ENCODE peak calls at places on chromosomes 2 and 18, in four cellular contexts. One of them, this sample, is unnamed.
A peak's percentile ranks its signal among the peaks of the same experiment; 100 is the strongest.

GRCh38 chr2:196851068-196851467 is 41.9 kb upstream of the C2orf66 start:
- DNase-seq in transverse colon: no peak
- DNase-seq in cardiac muscle cell: no peak
- DNase-seq in thoracic aorta: no peak
- DNase-seq in this sample: no peak

GRCh38 chr2:17690776-17691175 is 62.8 kb downstream of the SMC6 start:
- DNase-seq in transverse colon: no peak
- DNase-seq in thoracic aorta: no peak
- DNase-seq in cardiac muscle cell: no peak
- DNase-seq in this sample: no peak

GRCh38 chr2:189213226-189213625 is 33.7 kb upstream of the COL5A2 start:
- DNase-seq in cardiac muscle cell: no peak
- DNase-seq in thoracic aorta: no peak
- DNase-seq in transverse colon: no peak
- DNase-seq in this sample: no peak

GRCh38 chr18:3450358-3451107 is 561 bp downstream of the TGIF1 start:
- DNase-seq in cardiac muscle cell: peak; percentile 69
- DNase-seq in transverse colon: peak; percentile 74
- DNase-seq in thoracic aorta: no peak
- DNase-seq in this sample: no peak

GRCh38 chr2:42754021-42754775 is 9.7 kb downstream of the OXER1 start:
- DNase-seq in thoracic aorta: no peak
- DNase-seq in transverse colon: no peak
- DNase-seq in cardiac muscle cell: no peak
- DNase-seq in this sample: no peak

GRCh38 chr2:88831071-88831791 is 139.8 kb downstream of the RPIA start:
- DNase-seq in transverse colon: no peak
- DNase-seq in thoracic aorta: no peak
- DNase-seq in cardiac muscle cell: no peak
- DNase-seq in this sample: no peak

GRCh38 chr18:28855524-28855923 is 678.6 kb upstream of the CDH2 start:
- DNase-seq in transverse colon: no peak
- DNase-seq in thoracic aorta: no peak
- DNase-seq in cardiac muscle cell: no peak
- DNase-seq in this sample: no peak

GRCh38 chr18:49691177-49691608 is 122.1 kb downstream of the ACAA2 start:
- DNase-seq in cardiac muscle cell: no peak
- DNase-seq in transverse colon: no peak
- DNase-seq in thoracic aorta: peak; percentile 19
- DNase-seq in this sample: peak; percentile 78

GRCh38 chr18:76801567-76802505 is 20.5 kb upstream of the ZNF236 start:
- DNase-seq in transverse colon: peak; percentile 54
- DNase-seq in cardiac muscle cell: peak; percentile 65
- DNase-seq in thoracic aorta: no peak
- DNase-seq in this sample: no peak

GRCh38 chr2:203002054-203002821 is 12.4 kb upstream of the NBEAL1 start:
- DNase-seq in transverse colon: no peak
- DNase-seq in thoracic aorta: no peak
- DNase-seq in cardiac muscle cell: no peak
- DNase-seq in this sample: peak; percentile 81

GRCh38 chr18:40382191-40382590 is 1572.8 kb upstream of the PIK3C3 start:
- DNase-seq in transverse colon: no peak
- DNase-seq in cardiac muscle cell: no peak
- DNase-seq in thoracic aorta: no peak
- DNase-seq in this sample: no peak

GRCh38 chr2:39734451-39734850 is 44.6 kb downstream of the THUMPD2 start:
- DNase-seq in thoracic aorta: no peak
- DNase-seq in transverse colon: no peak
- DNase-seq in cardiac muscle cell: no peak
- DNase-seq in this sample: no peak

GRCh38 chr2:127228102-127228501 is 8.0 kb upstream of the CYP27C1 start:
- DNase-seq in thoracic aorta: no peak
- DNase-seq in transverse colon: no peak
- DNase-seq in cardiac muscle cell: no peak
- DNase-seq in this sample: no peak

GRCh38 chr18:48831113-48831759 is 119.5 kb downstream of the SMAD7 start:
- DNase-seq in cardiac muscle cell: no peak
- DNase-seq in thoracic aorta: no peak
- DNase-seq in transverse colon: no peak
- DNase-seq in this sample: no peak

GRCh38 chr2:222655406-222655747 is 515 bp downstream of the FARSB start:
- DNase-seq in transverse colon: peak; percentile 46
- DNase-seq in thoracic aorta: no peak
- DNase-seq in cardiac muscle cell: peak; percentile 48
- DNase-seq in this sample: no peak

GRCh38 chr2:46294185-46294836 is 2.9 kb upstream of the EPAS1 start:
- DNase-seq in transverse colon: peak; percentile 47
- DNase-seq in cardiac muscle cell: peak; percentile 48
- DNase-seq in thoracic aorta: no peak
- DNase-seq in this sample: no peak

GRCh38 chr2:157894694-157895450 is 18.7 kb upstream of the ACVR1 start:
- DNase-seq in cardiac muscle cell: no peak
- DNase-seq in transverse colon: no peak
- DNase-seq in thoracic aorta: no peak
- DNase-seq in this sample: no peak

GRCh38 chr2:21438949-21439348 is 315.2 kb downstream of the TDRD15 start:
- DNase-seq in cardiac muscle cell: no peak
- DNase-seq in thoracic aorta: no peak
- DNase-seq in transverse colon: no peak
- DNase-seq in this sample: no peak

GRCh38 chr2:239625913-239626734 is 225.3 kb upstream of the HDAC4 start:
- DNase-seq in thoracic aorta: no peak
- DNase-seq in transverse colon: no peak
- DNase-seq in cardiac muscle cell: no peak
- DNase-seq in this sample: no peak

GRCh38 chr18:42290318-42291307 is 335.6 kb downstream of the PIK3C3 start:
- DNase-seq in cardiac muscle cell: no peak
- DNase-seq in thoracic aorta: no peak
- DNase-seq in transverse colon: no peak
- DNase-seq in this sample: no peak

GRCh38 chr2:12587729-12588522 is 128.8 kb upstream of the TRIB2 start:
- DNase-seq in transverse colon: peak; percentile 27
- DNase-seq in thoracic aorta: no peak
- DNase-seq in cardiac muscle cell: no peak
- DNase-seq in this sample: peak; percentile 83

GRCh38 chr2:151619337-151619989 is 114.8 kb downstream of the NEB start:
- DNase-seq in transverse colon: no peak
- DNase-seq in thoracic aorta: no peak
- DNase-seq in cardiac muscle cell: no peak
- DNase-seq in this sample: no peak

GRCh38 chr2:21754164-21754788 is 630.5 kb downstream of the TDRD15 start:
- DNase-seq in thoracic aorta: no peak
- DNase-seq in transverse colon: no peak
- DNase-seq in cardiac muscle cell: peak; percentile 26
- DNase-seq in this sample: no peak

GRCh38 chr18:36850527-36851201 is 21.7 kb downstream of the KIAA1328 start:
- DNase-seq in transverse colon: no peak
- DNase-seq in thoracic aorta: no peak
- DNase-seq in cardiac muscle cell: no peak
- DNase-seq in this sample: peak; percentile 72

GRCh38 chr2:129872438-129872837 is 107.0 kb upstream of the RAB6C start:
- DNase-seq in thoracic aorta: no peak
- DNase-seq in cardiac muscle cell: no peak
- DNase-seq in transverse colon: no peak
- DNase-seq in this sample: no peak

GRCh38 chr18:76450912-76451421 is 44.1 kb downstream of the ZNF516 start:
- DNase-seq in thoracic aorta: no peak
- DNase-seq in cardiac muscle cell: peak; percentile 65
- DNase-seq in transverse colon: peak; percentile 42
- DNase-seq in this sample: no peak

GRCh38 chr2:210593166-210593565 is 36.8 kb downstream of the CPS1 start:
- DNase-seq in thoracic aorta: no peak
- DNase-seq in transverse colon: no peak
- DNase-seq in cardiac muscle cell: no peak
- DNase-seq in this sample: no peak

GRCh38 chr2:55672630-55673029 is 21.0 kb downstream of the PNPT1 start:
- DNase-seq in cardiac muscle cell: no peak
- DNase-seq in transverse colon: no peak
- DNase-seq in thoracic aorta: no peak
- DNase-seq in this sample: no peak

GRCh38 chr2:4715065-4715464 is 977.1 kb upstream of the SOX11 start:
- DNase-seq in transverse colon: no peak
- DNase-seq in thoracic aorta: no peak
- DNase-seq in cardiac muscle cell: peak; percentile 3
- DNase-seq in this sample: no peak

GRCh38 chr2:239934571-239935171 is 90.5 kb downstream of the NDUFA10 start:
- DNase-seq in cardiac muscle cell: no peak
- DNase-seq in transverse colon: peak; percentile 71
- DNase-seq in thoracic aorta: no peak
- DNase-seq in this sample: no peak

GRCh38 chr2:70767699-70768584 is at the start of gene ADD2:
- DNase-seq in cardiac muscle cell: peak; percentile 83
- DNase-seq in thoracic aorta: no peak
- DNase-seq in transverse colon: peak; percentile 9
- DNase-seq in this sample: no peak

GRCh38 chr2:105582952-105583660 is 161.6 kb upstream of the NCK2 start:
- DNase-seq in transverse colon: peak; percentile 69
- DNase-seq in thoracic aorta: no peak
- DNase-seq in cardiac muscle cell: no peak
- DNase-seq in this sample: peak; percentile 74

GRCh38 chr2:230925879-230926765 is 1.1 kb upstream of the GPR55 start:
- DNase-seq in thoracic aorta: no peak
- DNase-seq in cardiac muscle cell: no peak
- DNase-seq in transverse colon: peak; percentile 4
- DNase-seq in this sample: no peak

GRCh38 chr18:46628206-46628605 is 28.8 kb downstream of the LOXHD1 start:
- DNase-seq in thoracic aorta: no peak
- DNase-seq in transverse colon: no peak
- DNase-seq in cardiac muscle cell: no peak
- DNase-seq in this sample: no peak

GRCh38 chr2:182946949-182947348 is 80.5 kb upstream of the FRZB start:
- DNase-seq in cardiac muscle cell: no peak
- DNase-seq in transverse colon: no peak
- DNase-seq in thoracic aorta: no peak
- DNase-seq in this sample: no peak

GRCh38 chr2:45851111-45851510 is 199.6 kb downstream of the PRKCE start:
- DNase-seq in thoracic aorta: no peak
- DNase-seq in cardiac muscle cell: no peak
- DNase-seq in transverse colon: no peak
- DNase-seq in this sample: no peak

GRCh38 chr2:239296020-239296932 is 104.5 kb downstream of the HDAC4 start:
- DNase-seq in cardiac muscle cell: no peak
- DNase-seq in thoracic aorta: no peak
- DNase-seq in transverse colon: peak; percentile 13
- DNase-seq in this sample: no peak

GRCh38 chr2:176002684-176003225 is 688 bp upstream of the LNPK start:
- DNase-seq in thoracic aorta: no peak
- DNase-seq in transverse colon: peak; percentile 36
- DNase-seq in cardiac muscle cell: peak; percentile 48
- DNase-seq in this sample: no peak

DNA sequence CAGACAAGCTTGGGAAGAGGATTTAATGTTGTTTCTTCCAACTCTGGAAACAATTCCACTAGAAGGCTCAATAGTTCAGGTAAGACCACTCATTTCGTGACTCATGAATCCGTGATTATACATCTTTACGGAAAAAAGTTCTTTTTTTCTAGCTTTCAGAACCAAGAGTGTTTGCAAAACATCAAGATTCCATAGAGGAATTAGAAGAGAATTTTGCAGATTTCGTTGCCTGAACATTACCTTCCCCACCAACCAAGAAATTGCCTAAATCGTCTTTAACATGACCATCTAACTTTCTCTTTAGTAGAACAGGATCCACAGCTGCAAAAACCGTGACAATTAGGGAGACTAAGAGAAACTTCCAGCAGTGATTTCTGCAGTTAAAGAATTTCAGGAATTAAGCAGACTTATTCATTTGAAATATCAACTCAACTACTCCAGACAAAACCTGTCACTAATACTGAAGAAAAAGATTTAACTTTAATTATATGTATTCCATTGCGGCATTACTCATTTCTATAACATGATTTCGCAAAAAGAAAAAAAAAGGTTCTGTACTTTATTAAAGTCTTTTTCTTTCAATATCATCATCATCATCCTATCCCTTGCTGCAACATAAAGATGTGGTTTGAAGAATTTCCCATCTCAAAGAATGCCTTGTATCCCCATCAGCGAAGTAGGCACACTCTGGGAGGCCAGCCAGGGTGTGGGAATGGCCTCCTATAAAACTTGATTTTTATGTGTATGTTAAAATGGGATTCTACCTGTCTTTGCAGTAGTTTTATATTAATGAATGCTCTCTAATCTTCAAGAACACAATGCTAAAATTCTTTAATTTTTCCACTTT is 1.9 kb upstream of the NAB1 start:
- DNase-seq in transverse colon: no peak
- DNase-seq in thoracic aorta: no peak
- DNase-seq in cardiac muscle cell: no peak
- DNase-seq in this sample: no peak
- H3K27ac ChIP-seq in transverse colon: peak overlapping the region; percentile 94
- H3K27ac ChIP-seq in thoracic aorta: peak overlapping the region; percentile 76
- H3K27ac ChIP-seq in cardiac muscle cell: no peak overlapping the region
- H3K27ac ChIP-seq in this sample: peak overlapping the region; percentile 84

GRCh38 chr2:219539295-219539788 is 4.3 kb downstream of the CHPF start:
- DNase-seq in thoracic aorta: no peak
- DNase-seq in transverse colon: no peak
- DNase-seq in cardiac muscle cell: no peak
- DNase-seq in this sample: no peak
- H3K27ac ChIP-seq in thoracic aorta: no peak overlapping the region
- H3K27ac ChIP-seq in transverse colon: no peak overlapping the region
- H3K27ac ChIP-seq in cardiac muscle cell: no peak overlapping the region
- H3K27ac ChIP-seq in this sample: no peak overlapping the region

DNA sequence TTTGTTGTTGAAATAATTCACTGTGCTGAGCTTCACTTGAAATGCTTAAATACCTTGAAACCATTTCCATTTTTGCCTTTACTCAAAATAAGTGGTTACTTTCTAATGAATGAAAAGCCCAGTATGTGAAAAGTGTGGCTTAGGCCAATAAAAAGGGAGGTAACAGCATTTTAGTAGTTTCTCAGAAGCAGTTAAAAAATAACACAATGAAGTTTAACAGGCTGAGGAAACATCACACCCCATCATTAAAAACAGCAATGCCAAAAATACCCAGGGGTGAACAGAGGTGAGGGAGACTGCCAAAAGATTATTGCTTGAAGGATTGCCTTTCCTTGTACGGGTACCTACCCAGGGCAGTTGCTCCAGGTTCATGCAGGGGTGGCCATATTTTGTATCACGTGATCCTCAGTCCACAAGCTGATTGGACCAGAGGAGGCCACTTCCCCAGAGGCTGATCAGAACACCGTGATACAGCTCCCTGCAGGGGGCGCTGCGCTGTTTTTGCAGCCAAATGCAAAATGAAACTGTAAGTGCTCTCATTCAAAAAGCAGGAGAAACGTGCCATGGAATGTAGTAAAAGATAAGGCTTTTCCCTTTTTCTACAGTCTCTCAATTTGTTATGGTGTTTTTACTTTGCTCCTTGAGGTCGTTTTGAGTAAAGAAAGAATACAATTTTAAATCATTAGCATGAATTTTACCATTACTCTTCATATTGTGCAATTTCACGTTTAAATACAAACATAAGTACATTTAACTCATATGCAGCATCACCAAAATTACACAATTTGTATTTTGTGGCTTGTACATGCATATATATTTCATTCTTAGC is 70.2 kb upstream of the SH3BP4 start:
- DNase-seq in cardiac muscle cell: peak; percentile 89
- DNase-seq in transverse colon: peak; percentile 90
- DNase-seq in thoracic aorta: peak; percentile 32
- DNase-seq in this sample: peak; percentile 77
- H3K27ac ChIP-seq in cardiac muscle cell: peak overlapping the region; percentile 5
- H3K27ac ChIP-seq in transverse colon: no peak overlapping the region
- H3K27ac ChIP-seq in thoracic aorta: peak overlapping the region; percentile 15
- H3K27ac ChIP-seq in this sample: peak overlapping the region; percentile 55

GRCh38 chr18:10047237-10047636 is 133.4 kb downstream of the VAPA start:
- DNase-seq in cardiac muscle cell: no peak
- DNase-seq in transverse colon: no peak
- DNase-seq in thoracic aorta: no peak
- DNase-seq in this sample: no peak
- H3K27ac ChIP-seq in cardiac muscle cell: no peak overlapping the region
- H3K27ac ChIP-seq in transverse colon: peak overlapping the region; percentile 69
- H3K27ac ChIP-seq in thoracic aorta: no peak overlapping the region
- H3K27ac ChIP-seq in this sample: no peak overlapping the region